ENCODE peak calls at places on chromosomes 4 and X, in eight cellular contexts. G is cardiac muscle cell; I is DMS153; X is fibroblast of lung; T is stimulated activated CD4-positive, alpha-beta T cell treated with anti-CD3 and anti-CD28 coated beads, Interleukin-15, amount 100 ng/mL, for 1 hour; B is iPS DF 6.9; R is GM12864; J is GM10248. O is an unnamed sample.

GRCh38 chrX:155127940-155128339 is 56.6 kb downstream of the BRCC3 start:
- DNase-seq in I (no peak), G (no peak), J (no peak), T (no peak), B (no peak), R (no peak), X (no peak), O (no peak)

GRCh38 chrX:141832247-141832646 is 5.9 kb upstream of the MAGEC3 start:
- DNase-seq in G (no peak), I (no peak), J (no peak), B (no peak), R (no peak), T (no peak), X (no peak), O (no peak)

GRCh38 chr4:176563591-176563990 is 229.1 kb downstream of the VEGFC start:
- DNase-seq in G (peak; percentile 12), J (no peak), R (no peak), B (no peak), I (no peak), T (no peak), X (no peak), O (no peak)

GRCh38 chr4:102620697-102621497 is 119.7 kb downstream of the NFKB1 start:
- DNase-seq in B (no peak), R (no peak), I (peak; percentile 65), G (peak; percentile 66), X (peak; percentile 88), T (no peak), J (peak; percentile 43), O (no peak)

GRCh38 chr4:26611879-26612278 is 28.0 kb downstream of the TBC1D19 start:
- DNase-seq in X (no peak), I (no peak), R (no peak), J (no peak), T (no peak), B (no peak), G (no peak), O (no peak)

GRCh38 chrX:118373538-118373937 is 27.6 kb downstream of the WDR44 start:
- DNase-seq in T (no peak), I (no peak), X (no peak), B (no peak), R (no peak), J (no peak), G (peak; percentile 1), O (no peak)

GRCh38 chrX:121851033-121851432 is 803.6 kb downstream of the GLUD2 start:
- DNase-seq in J (no peak), R (no peak), I (peak; percentile 69), B (no peak), T (no peak), G (no peak), X (peak; percentile 52), O (no peak)

GRCh38 chr4:6460876-6461275 is 11.5 kb downstream of the PPP2R2C start:
- DNase-seq in B (no peak), J (no peak), X (no peak), R (no peak), T (no peak), G (no peak), I (no peak), O (no peak)

GRCh38 chr4:151114986-151115385 is 15.6 kb downstream of the RPS3A start:
- DNase-seq in J (no peak), G (no peak), I (no peak), T (no peak), X (peak; percentile 51), B (no peak), R (no peak), O (no peak)

GRCh38 chr4:113289736-113290135 is 240.3 kb downstream of the ANK2 start:
- DNase-seq in B (no peak), X (peak; percentile 55), I (no peak), G (no peak), J (no peak), R (no peak), T (no peak), O (no peak)

O was measured in GM19239.